ENCODE peak calls at places on chromosomes 11 and 22, in eight cellular contexts. T is psoas muscle, E is AG04450, C is lower leg skin, I is GM23248, S is fibroblast of mammary gland, J is lung, X is mucosa of descending colon. K is an unnamed sample.

GRCh38 chr22:37425800-37426531 is 1.3 kb downstream of the ELFN2 start:
- DNase-seq in T (no peak), E (no peak), C (no peak), I (no peak), S (no peak), J (no peak), X (no peak), K (no peak)

GRCh38 chr11:1084561-1085439 is 10.1 kb downstream of the MUC2 start:
- DNase-seq in T (peak), E (no peak), C (no peak), I (no peak), S (no peak), J (no peak), X (peak), K (no peak)

GRCh38 chr11:72048718-72049460 is 31.5 kb downstream of the NUMA1 start:
- DNase-seq in T (no peak), E (no peak), C (no peak), I (no peak), S (no peak), J (no peak), X (no peak), K (no peak)

GRCh38 chr11:85787168-85787567 is 23.8 kb downstream of the SYTL2 start:
- DNase-seq in T (no peak), E (no peak), C (no peak), I (no peak), S (no peak), J (no peak), X (no peak), K (no peak)

GRCh38 chr11:121112498-121113455 is 11.7 kb downstream of the TECTA start:
- DNase-seq in T (peak), E (peak), C (no peak), I (peak), S (peak), J (peak), X (no peak), K (peak)

GRCh38 chr22:48902001-48902869 is 925.4 kb downstream of the BRD1 start:
- DNase-seq in T (no peak), E (no peak), C (peak), I (no peak), S (no peak), J (no peak), X (no peak), K (no peak)

GRCh38 chr11:64675417-64676252 is 47.4 kb downstream of the NRXN2 start:
- DNase-seq in T (peak), E (no peak), C (peak), I (peak), S (peak), J (no peak), X (no peak), K (no peak)

GRCh38 chr22:42836026-42836425 is 21.0 kb downstream of the ARFGAP3 start:
- DNase-seq in T (no peak), E (no peak), C (peak), I (no peak), S (no peak), J (no peak), X (no peak), K (no peak)

GRCh38 chr11:44563716-44564115 is 1.7 kb upstream of the CD82 start:
- DNase-seq in T (no peak), E (peak), C (no peak), I (peak), S (peak), J (no peak), X (no peak), K (no peak)

GRCh38 chr11:44564653-44565007 is 833 bp upstream of the CD82 start:
- DNase-seq in T (peak), E (peak), C (peak), I (peak), S (peak), J (peak), X (peak), K (peak)

GRCh38 chr11:44562836-44563460 is 2.5 kb upstream of the CD82 start:
- DNase-seq in T (no peak), E (no peak), C (no peak), I (no peak), S (no peak), J (no peak), X (no peak), K (no peak)

GRCh38 chr11:44565008-44565745 is at the start of gene CD82:
- DNase-seq in T (peak), E (peak), C (peak), I (peak), S (peak), J (peak), X (peak), K (peak)

DNA sequence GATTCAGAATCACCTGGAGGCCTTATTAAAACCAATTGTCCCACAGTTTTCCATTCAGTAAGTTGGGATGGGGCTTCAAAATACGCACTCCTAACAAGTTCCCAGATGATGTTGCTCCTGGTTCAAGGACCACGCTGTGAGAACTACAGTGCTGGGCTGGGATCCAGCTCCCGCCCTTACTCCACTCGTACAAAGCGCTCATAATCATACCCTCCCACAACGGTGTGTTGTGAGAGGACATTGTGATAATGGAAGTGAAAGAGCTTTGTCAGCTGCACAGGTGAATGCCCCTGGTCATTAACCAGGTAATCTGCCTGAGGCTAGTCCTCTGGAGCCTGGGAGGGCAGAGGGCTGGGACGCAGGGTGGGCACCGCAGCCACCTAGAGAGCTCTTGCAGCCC is 1.3 kb upstream of the CD82 start:
- DNase-seq in T (no peak), E (no peak), C (no peak), I (peak), S (peak), J (no peak), X (no peak), K (no peak)
- H3K4me3 ChIP-seq in T (peak), E (no peak), C (no peak), I (peak), S (no peak), J (no peak), X (no peak), K (no peak)

DNA sequence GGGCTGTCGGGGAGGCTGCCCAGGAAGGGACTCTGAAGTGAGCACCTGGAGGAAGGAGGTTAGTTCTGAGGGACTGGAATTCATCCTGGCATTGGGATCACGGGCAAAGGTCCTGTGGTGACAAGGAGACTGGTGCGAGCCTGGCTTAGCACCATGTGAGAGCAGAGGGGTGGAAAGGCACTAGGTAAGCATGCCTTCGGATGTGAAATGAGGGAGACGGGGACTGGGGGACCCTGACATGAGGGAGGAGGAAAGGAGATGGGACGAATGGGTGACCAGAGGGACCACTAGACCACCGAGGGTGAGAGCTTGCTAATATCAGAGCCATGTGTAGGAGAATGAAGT is 3.1 kb upstream of the VPREB1 start:
- DNase-seq in T (no peak), E (no peak), C (peak), I (no peak), S (no peak), J (no peak), X (no peak), K (no peak)
- H3K4me3 ChIP-seq in T (no peak), E (no peak), C (no peak), I (no peak), S (no peak), J (no peak), X (no peak), K (no peak)

GRCh38 chr11:40252236-40252635 is 1207.2 kb downstream of the LRRC4C start:
- DNase-seq in T (no peak), E (no peak), C (no peak), I (no peak), S (no peak), J (no peak), X (no peak), K (no peak)
- H3K4me3 ChIP-seq in T (no peak), E (no peak), C (no peak), I (no peak), S (no peak), J (no peak), X (no peak), K (no peak)

DNA sequence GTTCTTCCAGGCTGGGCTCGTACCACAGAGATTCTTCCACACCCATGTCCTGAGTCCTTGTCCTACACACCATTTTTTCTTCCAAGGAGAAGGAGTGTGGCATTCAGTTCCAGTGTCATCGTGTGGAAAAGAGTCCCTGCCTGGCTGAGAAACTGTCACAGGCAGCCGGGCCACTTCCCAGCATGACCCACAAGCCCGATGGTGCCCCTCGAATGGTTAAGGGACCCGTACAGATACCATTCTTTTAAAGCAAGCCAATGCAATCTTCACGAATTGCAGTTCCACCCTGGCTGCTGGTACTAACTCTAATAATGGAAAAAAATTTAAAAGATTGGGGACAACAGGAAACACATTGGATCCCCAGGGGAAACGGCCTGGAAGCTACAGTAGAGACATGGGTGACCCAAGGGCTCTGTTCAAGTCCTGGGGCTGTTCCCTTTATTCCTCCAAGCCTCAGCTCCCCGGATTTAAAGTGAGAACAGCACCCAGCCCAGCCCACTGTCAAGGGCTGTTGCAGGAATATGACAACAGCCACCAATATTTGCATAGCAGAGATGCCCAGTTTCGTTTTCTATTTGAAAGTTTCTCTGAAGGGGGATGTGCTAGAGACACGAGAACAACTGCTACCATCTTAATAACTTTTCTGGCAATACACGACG is 80.9 kb upstream of the WNT7B start:
- DNase-seq in T (no peak), E (no peak), C (peak), I (peak), S (peak), J (peak), X (peak), K (no peak)
- H3K4me3 ChIP-seq in T (peak), E (no peak), C (no peak), I (peak), S (peak), J (no peak), X (no peak), K (peak)

DNA sequence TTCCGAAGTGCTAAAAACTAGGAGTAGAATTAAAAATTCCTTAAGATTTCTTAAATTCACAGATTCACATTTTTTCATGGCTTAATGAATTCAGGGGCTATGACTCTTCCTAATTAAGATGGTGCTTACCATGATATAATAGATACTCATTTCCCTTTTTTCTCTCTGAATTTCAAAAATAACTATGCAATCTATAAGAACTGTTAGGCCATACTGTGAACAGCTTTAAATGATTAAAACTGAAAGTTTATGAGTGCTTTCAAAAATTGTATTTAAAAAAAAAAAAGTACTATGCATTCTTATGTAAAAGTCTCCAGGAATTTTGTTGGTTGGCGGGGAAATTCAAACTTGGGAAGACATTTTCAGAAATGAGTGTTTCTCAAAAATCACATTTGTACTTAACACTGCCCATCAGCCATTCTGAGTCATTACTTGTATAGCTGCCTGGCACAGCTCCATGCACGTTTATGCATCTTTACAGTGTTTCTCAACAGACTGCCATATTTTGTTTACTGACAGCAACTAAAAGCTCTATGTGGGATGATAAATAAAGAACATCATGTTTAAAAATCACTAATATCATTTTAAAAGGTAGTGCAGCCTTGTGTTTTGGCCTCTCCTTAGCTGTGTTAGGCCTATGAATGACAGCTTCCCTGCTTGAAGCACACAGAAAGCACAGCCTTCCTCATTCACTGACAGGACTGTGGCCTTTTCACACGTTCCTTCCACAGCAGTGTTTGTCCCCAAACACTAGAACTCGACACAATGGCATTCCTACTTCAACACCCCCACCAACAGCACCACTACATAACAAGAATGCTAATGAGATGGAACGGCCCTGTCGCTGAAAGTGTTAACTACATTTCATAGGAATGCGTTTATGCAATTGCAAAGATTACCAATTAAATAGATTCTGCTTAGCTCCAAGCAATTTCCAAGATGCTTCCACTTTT is 131.4 kb downstream of the DCDC1 start:
- DNase-seq in T (no peak), E (no peak), C (no peak), I (peak), S (peak), J (no peak), X (no peak), K (no peak)
- H3K4me3 ChIP-seq in T (no peak), E (no peak), C (no peak), I (no peak), S (no peak), J (no peak), X (no peak), K (no peak)

GRCh38 chr11:8066911-8067455 is 14.0 kb upstream of the TUB start:
- DNase-seq in T (no peak), E (no peak), C (no peak), I (peak), S (peak), J (no peak), X (no peak), K (no peak)

GRCh38 chr11:8067929-8068575 is 13.0 kb upstream of the TUB start:
- DNase-seq in T (no peak), E (no peak), C (peak), I (no peak), S (no peak), J (no peak), X (no peak), K (no peak)

GRCh38 chr11:8067567-8067928 is 13.5 kb upstream of the TUB start:
- DNase-seq in T (no peak), E (no peak), C (no peak), I (no peak), S (no peak), J (no peak), X (no peak), K (no peak)

GRCh38 chr11:8069771-8070170 is 11.2 kb upstream of the TUB start:
- DNase-seq in T (no peak), E (no peak), C (peak), I (no peak), S (no peak), J (no peak), X (no peak), K (no peak)

DNA sequence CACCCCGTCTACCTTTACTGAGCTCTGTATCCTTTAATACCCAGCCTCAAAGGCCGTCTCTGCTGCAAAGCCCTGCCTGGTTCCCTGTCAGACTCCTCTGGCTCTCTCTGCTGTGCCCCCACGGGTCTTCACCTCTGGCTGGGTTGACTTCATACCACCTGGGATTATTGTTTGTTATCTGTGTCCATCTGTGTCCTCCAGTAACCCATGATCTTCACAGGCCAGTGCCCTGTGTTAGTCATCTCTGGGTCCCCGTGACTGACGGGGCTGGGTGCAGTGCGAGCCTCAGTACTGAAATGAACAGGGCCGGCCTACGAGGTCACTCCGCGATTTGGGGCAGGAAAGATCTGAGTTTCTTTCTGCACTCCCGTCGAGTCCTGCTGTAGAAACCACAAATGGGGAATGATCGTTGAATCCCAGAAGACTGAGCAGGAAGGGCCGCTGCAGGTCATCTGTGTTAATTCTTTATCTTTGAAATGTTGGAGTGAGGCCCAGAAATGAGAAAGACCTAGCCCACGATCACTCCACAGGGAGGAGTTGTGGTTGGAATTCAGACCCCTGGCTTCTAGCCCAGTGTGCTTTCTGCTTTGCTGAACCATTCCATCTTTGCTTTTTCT is 12.3 kb upstream of the TUB start:
- DNase-seq in T (peak), E (peak), C (peak), I (peak), S (peak), J (no peak), X (no peak), K (peak)
- H3K4me3 ChIP-seq in T (no peak), E (no peak), C (no peak), I (peak), S (peak), J (no peak), X (no peak), K (no peak)

GRCh38 chr11:15968461-15969130 is 387.8 kb downstream of the SOX6 start:
- DNase-seq in T (no peak), E (no peak), C (no peak), I (no peak), S (no peak), J (no peak), X (no peak), K (no peak)

GRCh38 chr11:15969281-15969680 is 387.1 kb downstream of the SOX6 start:
- DNase-seq in T (peak), E (peak), C (no peak), I (peak), S (peak), J (peak), X (no peak), K (peak)

GRCh38 chr11:15971215-15971546 is 385.2 kb downstream of the SOX6 start:
- DNase-seq in T (no peak), E (no peak), C (no peak), I (no peak), S (no peak), J (no peak), X (no peak), K (no peak)

GRCh38 chr11:15970506-15971214 is 385.7 kb downstream of the SOX6 start:
- DNase-seq in T (no peak), E (no peak), C (no peak), I (no peak), S (no peak), J (no peak), X (no peak), K (no peak)

DNA sequence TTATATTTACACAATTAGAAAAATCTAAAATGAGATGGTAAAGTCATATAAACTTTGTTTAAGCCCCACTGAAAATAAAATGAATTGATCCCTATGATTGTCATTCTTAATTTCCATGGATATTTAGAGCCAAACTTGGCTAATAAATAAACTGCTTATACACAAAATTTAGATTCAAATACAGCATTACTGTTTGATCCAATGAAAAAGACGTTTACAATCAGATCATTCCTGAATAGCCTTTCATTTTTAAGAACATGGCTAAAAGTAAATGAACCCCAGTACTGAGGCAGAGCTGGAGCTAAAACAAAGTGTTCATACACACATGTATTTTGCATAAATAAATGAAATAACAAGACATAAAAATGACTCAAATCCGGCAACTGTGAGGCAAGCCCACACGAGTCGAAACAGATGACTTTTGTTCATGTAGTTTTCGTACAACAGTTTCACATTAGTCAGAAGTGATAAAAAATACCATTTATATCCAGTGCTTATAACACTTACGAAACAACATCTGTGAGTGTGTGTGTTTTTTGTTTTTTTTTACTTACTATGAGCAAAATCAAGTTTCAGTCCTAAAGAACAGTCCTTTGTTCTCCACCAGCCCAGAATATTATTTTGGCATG is 386.5 kb downstream of the SOX6 start:
- DNase-seq in T (no peak), E (peak), C (no peak), I (peak), S (peak), J (no peak), X (no peak), K (no peak)
- H3K4me3 ChIP-seq in T (peak), E (no peak), C (no peak), I (peak), S (no peak), J (no peak), X (no peak), K (no peak)

GRCh38 chr11:118212781-118213565 is 11.8 kb downstream of the JAML start:
- DNase-seq in T (no peak), E (no peak), C (no peak), I (no peak), S (no peak), J (no peak), X (no peak), K (no peak)
- H3K4me3 ChIP-seq in T (no peak), E (no peak), C (no peak), I (no peak), S (no peak), J (no peak), X (no peak), K (no peak)

K was measured in astrocyte of the cerebellum.